ENCODE peak calls at places on chromosomes 3 and 15, in five cellular contexts. Q is HCT116, T is A549, C is endothelial cell of umbilical vein, Z is HepG2. K is an unnamed sample.

GRCh38 chr3:128275316-128276150 is 122.3 kb downstream of the EEFSEC start:
- DNase-seq in Q (no peak), T (no peak), C (no peak), Z (no peak), K (no peak)

GRCh38 chr3:30131171-30131570 is 475.2 kb upstream of the TGFBR2 start:
- DNase-seq in Q (no peak), T (no peak), C (no peak), Z (no peak), K (no peak)

GRCh38 chr15:35484231-35484945 is 61.6 kb downstream of the DPH6 start:
- DNase-seq in Q (no peak), T (no peak), C (no peak), Z (no peak), K (no peak)

GRCh38 chr3:195128255-195129071 is 142.5 kb downstream of the XXYLT1 start:
- DNase-seq in Q (no peak), T (no peak), C (peak; percentile 69), Z (no peak), K (no peak)

GRCh38 chr3:139127101-139127500 is 82.4 kb upstream of the PRR23C start:
- DNase-seq in Q (no peak), T (no peak), C (no peak), Z (no peak), K (peak; percentile 56)

GRCh38 chr3:139329364-139329850 is 14.4 kb upstream of the MRPS22 start:
- DNase-seq in Q (peak; percentile 74), T (peak; percentile 82), C (peak; percentile 74), Z (peak; percentile 76), K (peak; percentile 87)

GRCh38 chr15:48096813-48097212 is 24.0 kb upstream of the SLC24A5 start:
- DNase-seq in Q (no peak), T (no peak), C (no peak), Z (no peak), K (no peak)

GRCh38 chr15:71114066-71114680 is 1.1 kb upstream of the THSD4 start:
- DNase-seq in Q (no peak), T (peak; percentile 61), C (no peak), Z (no peak), K (no peak)

GRCh38 chr3:127735767-127736693 is 63.3 kb downstream of the ABTB1 start:
- DNase-seq in Q (no peak), T (peak; percentile 24), C (peak; percentile 59), Z (no peak), K (no peak)

GRCh38 chr3:55701997-55702396 is 214.9 kb upstream of the WNT5A start:
- DNase-seq in Q (no peak), T (no peak), C (no peak), Z (no peak), K (no peak)

GRCh38 chr3:94162700-94163099 is 99.8 kb downstream of the NSUN3 start:
- DNase-seq in Q (peak; percentile 85), T (peak; percentile 75), C (no peak), Z (peak; percentile 13), K (peak; percentile 6)

GRCh38 chr3:189169728-189170127 is 2.0 kb upstream of the TPRG1 start:
- DNase-seq in Q (no peak), T (no peak), C (no peak), Z (no peak), K (no peak)

GRCh38 chr3:146969356-146969755 is 364.2 kb upstream of the PLSCR5 start:
- DNase-seq in Q (no peak), T (no peak), C (no peak), Z (no peak), K (no peak)

GRCh38 chr15:51750942-51751686 is at the start of gene TMOD2:
- DNase-seq in Q (no peak), T (peak; percentile 34), C (no peak), Z (no peak), K (peak; percentile 59)

GRCh38 chr15:78629031-78629715 is 8.4 kb upstream of the CHRNA3 start:
- DNase-seq in Q (no peak), T (no peak), C (no peak), Z (no peak), K (no peak)

GRCh38 chr15:65318870-65319356 is 14.4 kb downstream of the RNU5B-1 start:
- DNase-seq in Q (peak; percentile 66), T (peak; percentile 83), C (peak; percentile 79), Z (peak; percentile 68), K (peak; percentile 81)

GRCh38 chr3:52001443-52001974 is 5.8 kb upstream of the RPL29 start:
- DNase-seq in Q (peak; percentile 59), T (peak; percentile 64), C (peak; percentile 70), Z (peak; percentile 78), K (peak; percentile 81)

GRCh38 chr15:86300371-86301106 is 220.9 kb downstream of the AGBL1 start:
- DNase-seq in Q (no peak), T (no peak), C (no peak), Z (no peak), K (no peak)

GRCh38 chr3:111621535-111621934 is 26.4 kb upstream of the ZBED2 start:
- DNase-seq in Q (peak; percentile 45), T (peak; percentile 57), C (peak; percentile 8), Z (peak; percentile 31), K (peak; percentile 53)

GRCh38 chr15:89364741-89365450 is 30.3 kb upstream of the POLG start:
- DNase-seq in Q (no peak), T (no peak), C (no peak), Z (no peak), K (peak; percentile 64)

GRCh38 chr3:137946341-137946973 is 63.5 kb upstream of the CLDN18 start:
- DNase-seq in Q (peak; percentile 71), T (peak; percentile 70), C (peak; percentile 57), Z (peak; percentile 62), K (peak; percentile 72)

GRCh38 chr3:78974181-78974770 is 793.5 kb downstream of the ROBO1 start:
- DNase-seq in Q (no peak), T (no peak), C (peak; percentile 40), Z (no peak), K (no peak)

GRCh38 chr3:39141211-39141995 is 12.0 kb downstream of the CSRNP1 start:
- DNase-seq in Q (no peak), T (no peak), C (peak; percentile 34), Z (no peak), K (no peak)

GRCh38 chr3:37125195-37125594 is 49.2 kb downstream of the LRRFIP2 start:
- DNase-seq in Q (no peak), T (no peak), C (no peak), Z (no peak), K (no peak)

GRCh38 chr3:37126856-37127255 is 47.5 kb downstream of the LRRFIP2 start:
- DNase-seq in Q (no peak), T (no peak), C (no peak), Z (no peak), K (no peak)

GRCh38 chr3:37125702-37126101 is 48.7 kb downstream of the LRRFIP2 start:
- DNase-seq in Q (no peak), T (no peak), C (peak; percentile 38), Z (no peak), K (no peak)

GRCh38 chr3:37129871-37130270 is 44.5 kb downstream of the LRRFIP2 start:
- DNase-seq in Q (no peak), T (no peak), C (peak; percentile 39), Z (no peak), K (no peak)

DNA sequence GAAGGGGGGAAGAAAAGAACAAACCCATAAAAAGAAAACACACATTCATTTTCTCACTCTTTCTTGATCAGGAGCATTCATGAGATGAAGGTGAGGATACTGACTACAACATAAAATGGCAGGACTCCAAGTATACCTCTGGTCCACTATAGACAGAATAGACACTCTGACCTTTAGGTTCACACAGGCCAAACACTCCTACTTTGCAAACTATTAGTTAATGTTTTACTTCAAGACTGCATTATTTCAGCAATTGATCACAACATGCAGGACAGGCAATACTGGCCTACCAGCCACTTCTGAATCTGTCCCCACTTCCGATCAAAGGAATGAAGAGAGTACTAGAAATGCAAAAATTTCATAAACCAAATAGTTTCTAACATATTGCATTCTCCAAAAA is 47.0 kb downstream of the LRRFIP2 start:
- DNase-seq in Q (no peak), T (no peak), C (no peak), Z (peak; percentile 85), K (no peak)
- TF ChIP-seq POLR2A in Q (no peak), T (no peak), C (no peak), Z (no peak), K (no peak)

GRCh38 chr3:54065140-54065539 is 57.2 kb upstream of the CACNA2D3 start:
- DNase-seq in Q (no peak), T (no peak), C (no peak), Z (no peak), K (no peak)

GRCh38 chr3:54065551-54065950 is 56.8 kb upstream of the CACNA2D3 start:
- DNase-seq in Q (no peak), T (no peak), C (no peak), Z (no peak), K (no peak)

GRCh38 chr3:54066253-54066652 is 56.1 kb upstream of the CACNA2D3 start:
- DNase-seq in Q (no peak), T (no peak), C (no peak), Z (no peak), K (no peak)

GRCh38 chr3:54062546-54062945 is 59.8 kb upstream of the CACNA2D3 start:
- DNase-seq in Q (no peak), T (no peak), C (no peak), Z (no peak), K (no peak)

GRCh38 chr3:54064486-54064885 is 57.9 kb upstream of the CACNA2D3 start:
- DNase-seq in Q (no peak), T (no peak), C (no peak), Z (no peak), K (no peak)
- TF ChIP-seq MAX in Q (no peak), T (no peak), C (no peak), Z (no peak), K (no peak)

GRCh38 chr15:92123848-92124631 is 269.6 kb upstream of the ST8SIA2 start:
- DNase-seq in Q (no peak), T (no peak), C (no peak), Z (no peak), K (no peak)

GRCh38 chr15:92124669-92125068 is 269.0 kb upstream of the ST8SIA2 start:
- DNase-seq in Q (no peak), T (no peak), C (no peak), Z (no peak), K (no peak)

GRCh38 chr15:92130244-92130643 is 263.4 kb upstream of the ST8SIA2 start:
- DNase-seq in Q (no peak), T (no peak), C (no peak), Z (no peak), K (no peak)

GRCh38 chr15:92130906-92131305 is 262.8 kb upstream of the ST8SIA2 start:
- DNase-seq in Q (no peak), T (no peak), C (no peak), Z (no peak), K (no peak)

GRCh38 chr15:92128788-92129187 is 264.9 kb upstream of the ST8SIA2 start:
- DNase-seq in Q (no peak), T (no peak), C (no peak), Z (no peak), K (no peak)
- TF ChIP-seq POLR2A in Q (no peak), T (no peak), C (no peak), Z (no peak), K (no peak)

GRCh38 chr15:66706225-66706732 is 4.2 kb downstream of the SMAD6 start:
- DNase-seq in Q (no peak), T (peak; percentile 61), C (peak; percentile 45), Z (no peak), K (no peak)

GRCh38 chr15:66704019-66704782 is 2.2 kb downstream of the SMAD6 start:
- DNase-seq in Q (no peak), T (no peak), C (no peak), Z (no peak), K (peak; percentile 40)

GRCh38 chr15:66705277-66705927 is 3.4 kb downstream of the SMAD6 start:
- DNase-seq in Q (no peak), T (no peak), C (no peak), Z (no peak), K (no peak)

GRCh38 chr15:66703540-66703941 is 1.5 kb downstream of the SMAD6 start:
- DNase-seq in Q (no peak), T (no peak), C (no peak), Z (no peak), K (peak; percentile 74)

GRCh38 chr15:66704783-66705113 is 2.7 kb downstream of the SMAD6 start:
- DNase-seq in Q (no peak), T (no peak), C (no peak), Z (no peak), K (no peak)
- TF ChIP-seq MAX in Q (no peak), T (no peak), C (no peak), Z (no peak), K (no peak)

K was measured in NB4.